ENCODE peak calls at places on chromosomes 13 and 19, in five cellular contexts. B, S, U, E and Z are unnamed samples.

GRCh38 chr19:47113446-47114348 is at the start of gene ZC3H4:
- DNase-seq in U (peak; percentile 95), S (peak; percentile 96), B (peak; percentile 80), E (peak; percentile 95), Z (peak; percentile 94)

GRCh38 chr19:33928458-33928950 is 131.8 kb downstream of the KCTD15 start:
- DNase-seq in B (no peak), E (no peak), U (no peak), S (no peak), Z (no peak)

GRCh38 chr13:23359882-23360281 is 73.6 kb downstream of the SACS start:
- DNase-seq in B (no peak), E (no peak), U (no peak), S (no peak), Z (no peak)

GRCh38 chr13:23743717-23744116 is 145.5 kb downstream of the MIPEP start:
- DNase-seq in S (no peak), U (no peak), E (no peak), B (no peak), Z (no peak)

GRCh38 chr19:28543244-28543776 is 669.6 kb downstream of the UQCRFS1 start:
- DNase-seq in B (no peak), U (no peak), S (no peak), E (no peak), Z (no peak)

GRCh38 chr13:92719868-92720267 is 506.7 kb upstream of the GPC6 start:
- DNase-seq in B (no peak), U (no peak), S (no peak), E (no peak), Z (no peak)

GRCh38 chr19:17749912-17750317 is 1.4 kb upstream of the FCHO1 start:
- DNase-seq in E (no peak), S (peak; percentile 29), B (no peak), U (no peak), Z (no peak)

GRCh38 chr13:71252191-71252704 is 614.8 kb downstream of the DACH1 start:
- DNase-seq in S (peak; percentile 73), E (no peak), B (no peak), U (peak; percentile 51), Z (no peak)

GRCh38 chr19:18576383-18576782 is 4.7 kb downstream of the UBA52 start:
- DNase-seq in S (no peak), U (no peak), B (no peak), E (no peak), Z (no peak)

GRCh38 chr13:101579291-101579802 is 126.9 kb downstream of the ITGBL1 start:
- DNase-seq in S (peak; percentile 51), U (peak; percentile 65), B (peak; percentile 54), E (no peak), Z (no peak)

GRCh38 chr13:65744761-65745160 is 1485.4 kb downstream of the PCDH9 start:
- DNase-seq in E (no peak), S (peak; percentile 65), B (peak; percentile 62), U (peak; percentile 95), Z (no peak)

GRCh38 chr13:112965103-112965502 is 3.9 kb upstream of the MCF2L start:
- DNase-seq in B (no peak), U (no peak), E (no peak), S (no peak), Z (no peak)

DNA sequence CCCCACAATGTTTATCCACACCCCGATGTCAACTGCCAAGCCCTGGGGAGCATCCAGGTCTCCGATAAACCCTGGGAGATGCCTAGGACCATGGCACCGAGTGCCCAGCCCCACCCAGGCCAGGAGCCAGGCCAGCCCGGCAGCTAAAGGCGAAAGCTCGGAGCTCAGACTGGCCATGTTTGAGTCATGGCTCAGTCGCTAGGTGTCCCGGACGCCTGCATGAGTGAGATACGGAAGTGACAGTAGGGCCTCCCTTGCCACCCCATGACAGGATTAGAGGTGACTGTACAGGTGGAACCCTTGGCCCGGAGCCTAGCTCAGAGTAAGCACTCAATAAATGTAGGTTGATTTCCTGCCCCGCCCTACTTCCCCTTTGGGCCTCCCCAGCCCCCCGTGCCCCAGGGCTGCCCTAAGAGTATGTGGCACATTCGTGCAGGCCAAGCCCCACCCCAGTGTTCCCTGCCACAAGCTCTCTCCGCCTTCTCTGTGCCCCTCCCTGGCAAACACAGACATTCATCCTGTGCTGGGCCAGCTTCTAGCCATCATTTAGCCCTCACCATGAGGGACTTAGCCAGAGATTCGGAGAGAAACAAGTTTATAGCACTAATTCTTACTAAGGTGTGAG is 5.8 kb upstream of the TPM4 start:
- DNase-seq in B (no peak), E (peak; percentile 96), S (no peak), U (no peak), Z (no peak)
- TF ChIP-seq CTCF in B (no peak), E (no peak), S (no peak), U (no peak), Z (no peak)

GRCh38 chr19:577439-578392 is 5.3 kb downstream of the BSG start:
- DNase-seq in S (no peak), U (no peak), E (no peak), B (no peak), Z (no peak)
- TF ChIP-seq CTCF in S (no peak), U (no peak), E (no peak), B (no peak), Z (no peak)

DNA sequence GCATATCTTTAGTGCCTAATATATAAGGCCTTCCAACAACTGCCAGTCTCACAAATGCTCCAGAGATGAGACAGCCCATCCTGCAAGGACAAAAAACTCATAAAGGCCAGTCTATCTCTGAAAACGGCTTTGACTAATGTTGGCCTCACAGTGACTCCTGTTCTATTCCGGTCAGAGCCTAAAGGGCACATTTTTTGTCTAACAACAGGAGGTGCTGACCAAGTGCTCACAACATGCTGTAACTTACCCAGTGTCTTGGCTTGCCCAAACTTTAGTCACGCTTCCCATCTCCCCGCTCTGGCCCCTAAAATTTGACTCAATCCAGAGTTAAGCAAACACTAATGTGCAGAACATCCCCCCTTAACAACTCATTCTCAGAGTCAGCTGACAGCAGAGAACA is 1411.2 kb upstream of the MIR17HG start:
- DNase-seq in U (no peak), E (no peak), B (no peak), S (no peak), Z (no peak)
- TF ChIP-seq CTCF in U (no peak), E (no peak), B (no peak), S (no peak), Z (no peak)

GRCh38 chr13:60655268-60655667 is 258.2 kb downstream of the TDRD3 start:
- DNase-seq in S (no peak), E (no peak), U (no peak), B (no peak), Z (no peak)

DNA sequence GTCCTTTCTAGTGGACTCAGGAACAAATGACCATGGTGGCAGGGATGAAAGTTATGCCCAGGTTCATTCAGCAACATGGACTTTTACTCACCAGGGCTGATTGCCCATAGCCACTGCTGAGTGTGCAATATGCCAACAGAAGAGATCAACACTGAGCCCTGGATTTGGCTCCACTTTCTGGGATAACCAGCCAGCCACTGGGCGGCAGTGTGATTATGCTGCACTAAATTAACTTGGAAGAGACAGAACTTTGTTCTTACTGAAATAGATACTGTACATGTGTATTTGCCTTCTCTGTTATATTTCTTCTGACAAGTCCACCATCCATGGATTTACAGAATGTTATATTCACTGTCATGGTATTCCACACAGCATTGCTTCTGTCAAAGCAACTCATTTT is 257.4 kb downstream of the TDRD3 start:
- DNase-seq in U (peak; percentile 3), S (peak; percentile 39), E (peak; percentile 10), B (no peak), Z (no peak)
- TF ChIP-seq CTCF in U (peak; percentile 32), S (peak; percentile 61), E (peak; percentile 40), B (peak; percentile 47), Z (no peak)

GRCh38 chr19:41226053-41226873 is 7.2 kb downstream of the AXL start:
- DNase-seq in S (peak; percentile 92), B (peak; percentile 75), E (peak; percentile 97), U (peak; percentile 82), Z (no peak)
- TF ChIP-seq CTCF in S (no peak), B (no peak), E (no peak), U (no peak), Z (no peak)